ENCODE peak calls at places on chromosomes 4 and X, in four cellular contexts. One of them, this sample, is unnamed.

GRCh38 chr4:22179124-22179874 is 230.7 kb upstream of the KCNIP4 start:
- DNase-seq in right lobe of liver: no peak
- DNase-seq in trophoblast cell: no peak
- DNase-seq in stimulated activated CD4-positive, alpha-beta T cell treated with anti-CD3 and anti-CD28 coated beads, Interleukin-4, amount 100 ng/mL, for 24 hours: no peak
- DNase-seq in this sample: no peak

GRCh38 chrX:29617725-29618124 is 597.6 kb upstream of the MAGEB2 start:
- DNase-seq in stimulated activated CD4-positive, alpha-beta T cell treated with anti-CD3 and anti-CD28 coated beads, Interleukin-4, amount 100 ng/mL, for 24 hours: no peak
- DNase-seq in trophoblast cell: no peak
- DNase-seq in right lobe of liver: no peak
- DNase-seq in this sample: peak; percentile 1

GRCh38 chrX:1883772-1884171 is 268.9 kb downstream of the ASMT start:
- DNase-seq in right lobe of liver: no peak
- DNase-seq in stimulated activated CD4-positive, alpha-beta T cell treated with anti-CD3 and anti-CD28 coated beads, Interleukin-4, amount 100 ng/mL, for 24 hours: no peak
- DNase-seq in trophoblast cell: no peak
- DNase-seq in this sample: no peak

GRCh38 chr4:87353592-87353991 is 30.9 kb upstream of the HSD17B13 start:
- DNase-seq in trophoblast cell: peak; percentile 87
- DNase-seq in right lobe of liver: no peak
- DNase-seq in stimulated activated CD4-positive, alpha-beta T cell treated with anti-CD3 and anti-CD28 coated beads, Interleukin-4, amount 100 ng/mL, for 24 hours: peak; percentile 14
- DNase-seq in this sample: peak; percentile 33

GRCh38 chr4:121698119-121698732 is 1.4 kb upstream of the ANXA5 start:
- DNase-seq in stimulated activated CD4-positive, alpha-beta T cell treated with anti-CD3 and anti-CD28 coated beads, Interleukin-4, amount 100 ng/mL, for 24 hours: no peak
- DNase-seq in trophoblast cell: no peak
- DNase-seq in right lobe of liver: no peak
- DNase-seq in this sample: no peak

GRCh38 chr4:137647375-137647774 is 115.1 kb upstream of the PCDH18 start:
- DNase-seq in stimulated activated CD4-positive, alpha-beta T cell treated with anti-CD3 and anti-CD28 coated beads, Interleukin-4, amount 100 ng/mL, for 24 hours: no peak
- DNase-seq in trophoblast cell: no peak
- DNase-seq in right lobe of liver: no peak
- DNase-seq in this sample: no peak

GRCh38 chrX:13167444-13168207 is 123.2 kb upstream of the FAM9C start:
- DNase-seq in stimulated activated CD4-positive, alpha-beta T cell treated with anti-CD3 and anti-CD28 coated beads, Interleukin-4, amount 100 ng/mL, for 24 hours: peak; percentile 20
- DNase-seq in right lobe of liver: no peak
- DNase-seq in trophoblast cell: peak; percentile 18
- DNase-seq in this sample: no peak

GRCh38 chrX:96052078-96052477 is 632.6 kb upstream of the DIAPH2 start:
- DNase-seq in trophoblast cell: peak; percentile 54
- DNase-seq in stimulated activated CD4-positive, alpha-beta T cell treated with anti-CD3 and anti-CD28 coated beads, Interleukin-4, amount 100 ng/mL, for 24 hours: no peak
- DNase-seq in right lobe of liver: no peak
- DNase-seq in this sample: no peak

GRCh38 chrX:119488749-119489148 is 20.5 kb downstream of the SLC25A5 start:
- DNase-seq in right lobe of liver: peak; percentile 62
- DNase-seq in trophoblast cell: peak; percentile 69
- DNase-seq in stimulated activated CD4-positive, alpha-beta T cell treated with anti-CD3 and anti-CD28 coated beads, Interleukin-4, amount 100 ng/mL, for 24 hours: peak; percentile 45
- DNase-seq in this sample: peak; percentile 57

GRCh38 chr4:66562276-66562806 is 892.1 kb upstream of the EPHA5 start:
- DNase-seq in stimulated activated CD4-positive, alpha-beta T cell treated with anti-CD3 and anti-CD28 coated beads, Interleukin-4, amount 100 ng/mL, for 24 hours: no peak
- DNase-seq in right lobe of liver: no peak
- DNase-seq in trophoblast cell: no peak
- DNase-seq in this sample: no peak

GRCh38 chr4:73343432-73343831 is 60.7 kb upstream of the ALB start:
- DNase-seq in trophoblast cell: no peak
- DNase-seq in right lobe of liver: peak; percentile 72
- DNase-seq in stimulated activated CD4-positive, alpha-beta T cell treated with anti-CD3 and anti-CD28 coated beads, Interleukin-4, amount 100 ng/mL, for 24 hours: no peak
- DNase-seq in this sample: no peak

GRCh38 chr4:74441744-74442143 is 3.2 kb upstream of the AREG start:
- DNase-seq in right lobe of liver: no peak
- DNase-seq in trophoblast cell: no peak
- DNase-seq in stimulated activated CD4-positive, alpha-beta T cell treated with anti-CD3 and anti-CD28 coated beads, Interleukin-4, amount 100 ng/mL, for 24 hours: no peak
- DNase-seq in this sample: no peak

GRCh38 chr4:1769692-1770091 is 23.4 kb upstream of the FGFR3 start:
- DNase-seq in trophoblast cell: no peak
- DNase-seq in right lobe of liver: no peak
- DNase-seq in stimulated activated CD4-positive, alpha-beta T cell treated with anti-CD3 and anti-CD28 coated beads, Interleukin-4, amount 100 ng/mL, for 24 hours: no peak
- DNase-seq in this sample: no peak

GRCh38 chrX:24149346-24150050 is at the start of gene ZFX:
- DNase-seq in trophoblast cell: peak; percentile 66
- DNase-seq in stimulated activated CD4-positive, alpha-beta T cell treated with anti-CD3 and anti-CD28 coated beads, Interleukin-4, amount 100 ng/mL, for 24 hours: peak; percentile 56
- DNase-seq in right lobe of liver: peak; percentile 69
- DNase-seq in this sample: peak; percentile 32

GRCh38 chrX:109448539-109448938 is 33.3 kb downstream of the GUCY2F start:
- DNase-seq in stimulated activated CD4-positive, alpha-beta T cell treated with anti-CD3 and anti-CD28 coated beads, Interleukin-4, amount 100 ng/mL, for 24 hours: no peak
- DNase-seq in right lobe of liver: no peak
- DNase-seq in trophoblast cell: no peak
- DNase-seq in this sample: peak; percentile 0

GRCh38 chrX:38006778-38007177 is 425 bp downstream of the SYTL5 start:
- DNase-seq in stimulated activated CD4-positive, alpha-beta T cell treated with anti-CD3 and anti-CD28 coated beads, Interleukin-4, amount 100 ng/mL, for 24 hours: no peak
- DNase-seq in trophoblast cell: no peak
- DNase-seq in right lobe of liver: no peak
- DNase-seq in this sample: no peak

GRCh38 chr4:22625301-22625700 is 67.4 kb upstream of the GBA3 start:
- DNase-seq in right lobe of liver: no peak
- DNase-seq in trophoblast cell: peak; percentile 19
- DNase-seq in stimulated activated CD4-positive, alpha-beta T cell treated with anti-CD3 and anti-CD28 coated beads, Interleukin-4, amount 100 ng/mL, for 24 hours: no peak
- DNase-seq in this sample: no peak

GRCh38 chrX:134622813-134623185 is 35.5 kb downstream of the PLAC1 start:
- DNase-seq in right lobe of liver: no peak
- DNase-seq in stimulated activated CD4-positive, alpha-beta T cell treated with anti-CD3 and anti-CD28 coated beads, Interleukin-4, amount 100 ng/mL, for 24 hours: no peak
- DNase-seq in trophoblast cell: peak; percentile 66
- DNase-seq in this sample: no peak

GRCh38 chr4:145565328-145565727 is 53.9 kb upstream of the MMAA start:
- DNase-seq in trophoblast cell: no peak
- DNase-seq in right lobe of liver: no peak
- DNase-seq in stimulated activated CD4-positive, alpha-beta T cell treated with anti-CD3 and anti-CD28 coated beads, Interleukin-4, amount 100 ng/mL, for 24 hours: no peak
- DNase-seq in this sample: no peak

GRCh38 chr4:24885342-24885741 is 27.5 kb downstream of the CCDC149 start:
- DNase-seq in stimulated activated CD4-positive, alpha-beta T cell treated with anti-CD3 and anti-CD28 coated beads, Interleukin-4, amount 100 ng/mL, for 24 hours: no peak
- DNase-seq in right lobe of liver: no peak
- DNase-seq in trophoblast cell: no peak
- DNase-seq in this sample: no peak

GRCh38 chrX:135737361-135738071 is 24.1 kb downstream of the CT45A1 start:
- DNase-seq in right lobe of liver: no peak
- DNase-seq in stimulated activated CD4-positive, alpha-beta T cell treated with anti-CD3 and anti-CD28 coated beads, Interleukin-4, amount 100 ng/mL, for 24 hours: no peak
- DNase-seq in trophoblast cell: no peak
- DNase-seq in this sample: peak; percentile 21

GRCh38 chrX:134173541-134174272 is 63.3 kb upstream of the CCDC160 start:
- DNase-seq in stimulated activated CD4-positive, alpha-beta T cell treated with anti-CD3 and anti-CD28 coated beads, Interleukin-4, amount 100 ng/mL, for 24 hours: peak; percentile 3
- DNase-seq in trophoblast cell: no peak
- DNase-seq in right lobe of liver: no peak
- DNase-seq in this sample: peak; percentile 40

GRCh38 chr4:11774346-11774745 is 345.7 kb upstream of the HS3ST1 start:
- DNase-seq in trophoblast cell: peak; percentile 79
- DNase-seq in right lobe of liver: no peak
- DNase-seq in stimulated activated CD4-positive, alpha-beta T cell treated with anti-CD3 and anti-CD28 coated beads, Interleukin-4, amount 100 ng/mL, for 24 hours: no peak
- DNase-seq in this sample: no peak

GRCh38 chr4:34258176-34258575 is 1986.1 kb downstream of the ARAP2 start:
- DNase-seq in trophoblast cell: no peak
- DNase-seq in right lobe of liver: no peak
- DNase-seq in stimulated activated CD4-positive, alpha-beta T cell treated with anti-CD3 and anti-CD28 coated beads, Interleukin-4, amount 100 ng/mL, for 24 hours: no peak
- DNase-seq in this sample: no peak

GRCh38 chr4:52244103-52244772 is 193.1 kb downstream of the SPATA18 start:
- DNase-seq in stimulated activated CD4-positive, alpha-beta T cell treated with anti-CD3 and anti-CD28 coated beads, Interleukin-4, amount 100 ng/mL, for 24 hours: no peak
- DNase-seq in trophoblast cell: no peak
- DNase-seq in right lobe of liver: no peak
- DNase-seq in this sample: no peak

GRCh38 chrX:70001708-70002341 is 47.9 kb downstream of the AWAT2 start:
- DNase-seq in right lobe of liver: no peak
- DNase-seq in trophoblast cell: no peak
- DNase-seq in stimulated activated CD4-positive, alpha-beta T cell treated with anti-CD3 and anti-CD28 coated beads, Interleukin-4, amount 100 ng/mL, for 24 hours: no peak
- DNase-seq in this sample: no peak

GRCh38 chr4:123699823-123700822 is 303.5 kb downstream of the SPRY1 start:
- DNase-seq in stimulated activated CD4-positive, alpha-beta T cell treated with anti-CD3 and anti-CD28 coated beads, Interleukin-4, amount 100 ng/mL, for 24 hours: no peak
- DNase-seq in trophoblast cell: peak; percentile 75
- DNase-seq in right lobe of liver: no peak
- DNase-seq in this sample: peak; percentile 19

GRCh38 chr4:8836664-8837171 is 34.9 kb downstream of the HMX1 start:
- DNase-seq in trophoblast cell: no peak
- DNase-seq in right lobe of liver: peak; percentile 28
- DNase-seq in stimulated activated CD4-positive, alpha-beta T cell treated with anti-CD3 and anti-CD28 coated beads, Interleukin-4, amount 100 ng/mL, for 24 hours: no peak
- DNase-seq in this sample: no peak

GRCh38 chrX:94329182-94329581 is 655.2 kb downstream of the FAM133A start:
- DNase-seq in right lobe of liver: no peak
- DNase-seq in trophoblast cell: no peak
- DNase-seq in stimulated activated CD4-positive, alpha-beta T cell treated with anti-CD3 and anti-CD28 coated beads, Interleukin-4, amount 100 ng/mL, for 24 hours: no peak
- DNase-seq in this sample: no peak

GRCh38 chrX:100647739-100648138 is 3.7 kb downstream of the SRPX2 start:
- DNase-seq in trophoblast cell: no peak
- DNase-seq in right lobe of liver: no peak
- DNase-seq in stimulated activated CD4-positive, alpha-beta T cell treated with anti-CD3 and anti-CD28 coated beads, Interleukin-4, amount 100 ng/mL, for 24 hours: no peak
- DNase-seq in this sample: no peak

This sample was measured in cerebellar cortex.